ENCODE peak calls at places on chromosomes 3 and 15, in six cellular contexts. U is psoas muscle, W is HCT116, Q is right lobe of liver, Y is DND-41, O is tibial artery. H is an unnamed sample.

GRCh38 chr3:193780810-193781472 is 187.9 kb downstream of the OPA1 start:
- DNase-seq in Y (peak), W (no peak), O (peak), Q (peak), U (peak), H (peak)

GRCh38 chr3:147775411-147775810 is 366.2 kb downstream of the ZIC1 start:
- DNase-seq in O (no peak), Q (no peak), W (no peak), U (no peak), Y (no peak), H (no peak)

GRCh38 chr3:1987983-1988382 is 110.7 kb upstream of the CNTN4 start:
- DNase-seq in O (no peak), Y (no peak), Q (no peak), W (no peak), U (no peak), H (no peak)

GRCh38 chr3:14122301-14122700 is 2.4 kb downstream of the CHCHD4 start:
- DNase-seq in U (no peak), W (no peak), Q (no peak), Y (no peak), O (no peak), H (no peak)

GRCh38 chr3:38827791-38828190 is 11.8 kb upstream of the SCN10A start:
- DNase-seq in Y (no peak), U (no peak), W (no peak), O (no peak), Q (no peak), H (no peak)

GRCh38 chr3:105166893-105167292 is 199.8 kb upstream of the ALCAM start:
- DNase-seq in O (no peak), Q (no peak), U (no peak), Y (no peak), W (no peak), H (no peak)

GRCh38 chr3:96330795-96331194 is 483.6 kb upstream of the EPHA6 start:
- DNase-seq in O (no peak), W (no peak), Y (no peak), Q (no peak), U (no peak), H (no peak)

GRCh38 chr15:74651251-74651741 is 35.7 kb downstream of the CLK3 start:
- DNase-seq in Y (no peak), U (no peak), W (no peak), Q (no peak), O (no peak), H (no peak)

GRCh38 chr3:133042778-133043177 is 4.6 kb downstream of the TMEM108 start:
- DNase-seq in U (no peak), O (no peak), Q (no peak), W (no peak), Y (no peak), H (no peak)

GRCh38 chr3:133040696-133041523 is 2.7 kb downstream of the TMEM108 start:
- DNase-seq in W (peak), Q (peak), O (peak), Y (peak), U (peak), H (peak)

GRCh38 chr3:133038089-133038730 is at the start of gene TMEM108:
- DNase-seq in W (no peak), Y (no peak), Q (peak), U (peak), O (peak), H (no peak)

GRCh38 chr3:133038731-133039398 is 674 bp downstream of the TMEM108 start:
- DNase-seq in U (peak), O (no peak), Q (peak), W (no peak), Y (no peak), H (peak)

GRCh38 chr3:133041524-133041829 is 3.3 kb downstream of the TMEM108 start:
- DNase-seq in W (no peak), Y (no peak), Q (no peak), O (no peak), U (no peak), H (no peak)
- TF ChIP-seq CTCF in W (no peak), Y (no peak), Q (no peak), O (no peak), U (no peak), H (no peak)

GRCh38 chr3:52126500-52126899 is 27.7 kb downstream of the POC1A start:
- DNase-seq in Q (no peak), W (no peak), Y (no peak), U (peak), O (no peak), H (no peak)

GRCh38 chr3:52124126-52124525 is 30.1 kb downstream of the POC1A start:
- DNase-seq in W (no peak), Y (no peak), Q (no peak), O (no peak), U (peak), H (no peak)

GRCh38 chr3:52128118-52128683 is 26.0 kb downstream of the POC1A start:
- DNase-seq in Q (peak), W (peak), Y (no peak), U (no peak), O (no peak), H (no peak)

GRCh38 chr3:52124766-52125165 is 29.5 kb downstream of the POC1A start:
- DNase-seq in O (no peak), W (no peak), Q (no peak), Y (no peak), U (peak), H (no peak)

DNA sequence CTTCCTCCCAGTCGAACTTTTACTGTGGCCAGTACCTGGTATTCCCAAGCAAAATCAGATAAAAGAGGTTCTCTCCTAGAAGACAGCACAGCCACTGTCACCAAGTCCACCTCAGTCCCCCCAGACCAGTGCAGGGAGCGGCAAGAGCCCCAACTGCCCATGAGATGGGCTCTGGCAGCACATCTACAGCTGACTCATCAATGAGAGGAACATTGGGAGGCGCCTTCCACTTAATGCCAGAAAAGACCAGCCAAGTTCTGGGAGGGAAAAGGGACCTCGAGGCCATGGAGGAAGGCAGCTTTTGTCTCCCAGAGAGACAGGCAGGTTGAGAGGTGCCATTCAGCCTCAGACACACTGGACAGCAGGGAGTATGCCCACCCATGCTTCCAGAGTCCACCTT is 28.2 kb downstream of the POC1A start:
- DNase-seq in Q (no peak), O (no peak), Y (no peak), U (peak), W (no peak), H (no peak)
- H3K4me3 ChIP-seq in Q (no peak), O (no peak), Y (no peak), U (no peak), W (no peak), H (no peak)

GRCh38 chr15:71596672-71597071 is 213.7 kb upstream of the NR2E3 start:
- DNase-seq in W (no peak), Y (no peak), U (peak), Q (no peak), O (peak), H (no peak)
- TF ChIP-seq CTCF in W (no peak), Y (no peak), U (no peak), Q (no peak), O (peak), H (no peak)

GRCh38 chr15:76340802-76341365 is 4.3 kb downstream of the ISL2 start:
- DNase-seq in O (no peak), Y (no peak), W (no peak), U (peak), Q (peak), H (peak)

GRCh38 chr15:76342046-76342381 is 5.4 kb downstream of the ISL2 start:
- DNase-seq in Q (no peak), Y (no peak), W (no peak), U (no peak), O (no peak), H (no peak)

GRCh38 chr15:76342382-76343201 is 6.0 kb downstream of the ISL2 start:
- DNase-seq in U (no peak), Y (no peak), Q (no peak), O (no peak), W (no peak), H (no peak)

GRCh38 chr15:76340198-76340801 is 3.7 kb downstream of the ISL2 start:
- DNase-seq in W (no peak), Y (no peak), Q (no peak), U (peak), O (peak), H (peak)

GRCh38 chr15:76341366-76342045 is 4.9 kb downstream of the ISL2 start:
- DNase-seq in Y (no peak), W (no peak), O (no peak), U (no peak), Q (no peak), H (no peak)
- H3K4me3 ChIP-seq in Y (no peak), W (no peak), O (peak), U (peak), Q (no peak), H (peak)

GRCh38 chr15:94182883-94183282 is 48.5 kb upstream of the MCTP2 start:
- DNase-seq in Y (no peak), Q (no peak), O (no peak), W (no peak), U (no peak), H (no peak)
- TF ChIP-seq CTCF in Y (no peak), Q (no peak), O (no peak), W (no peak), U (no peak), H (no peak)

DNA sequence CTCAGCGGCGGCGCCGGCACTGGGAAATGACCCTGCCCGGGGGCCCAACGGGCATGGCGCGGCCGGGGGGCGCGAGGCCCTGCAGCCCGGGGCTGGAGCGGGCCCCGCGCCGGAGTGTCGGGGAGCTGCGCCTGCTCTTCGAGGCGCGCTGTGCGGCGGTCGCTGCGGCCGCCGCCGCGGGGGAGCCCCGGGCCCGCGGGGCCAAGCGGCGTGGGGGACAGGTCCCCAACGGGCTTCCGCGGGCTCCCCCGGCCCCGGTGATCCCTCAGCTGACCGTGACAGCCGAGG is 172 bp downstream of the ITPKA start:
- DNase-seq in Y (no peak), U (no peak), Q (no peak), O (no peak), W (no peak), H (no peak)
- H3K4me3 ChIP-seq in Y (peak), U (peak), Q (peak), O (peak), W (peak), H (peak)

DNA sequence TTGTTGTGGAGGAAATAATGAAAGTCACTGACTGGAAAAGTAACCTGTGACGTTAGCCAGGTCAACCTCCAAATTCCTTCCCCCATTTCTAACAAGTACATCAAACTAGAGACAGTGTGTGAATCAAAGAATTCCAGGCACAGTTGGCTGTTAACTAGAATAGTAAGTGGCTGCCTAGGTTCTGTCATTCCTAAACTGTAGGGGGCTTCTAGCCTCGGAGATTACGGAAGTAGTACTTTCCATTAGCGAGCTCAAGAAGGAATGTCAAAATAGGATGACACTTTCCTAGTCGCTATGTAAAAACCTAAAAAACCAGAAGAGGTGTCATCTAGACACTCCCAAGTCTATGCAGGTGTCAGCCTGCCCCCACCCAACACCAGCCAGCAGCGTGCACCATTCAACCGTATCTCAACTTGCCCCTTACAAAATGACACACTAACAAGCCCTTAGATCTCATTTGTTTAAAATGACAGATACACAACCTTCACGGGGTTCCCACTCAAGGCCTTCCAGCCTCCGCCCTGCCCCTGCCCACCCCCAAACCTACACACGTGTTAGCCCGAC is 910 bp downstream of the INO80 start:
- DNase-seq in Y (no peak), O (no peak), U (no peak), Q (no peak), W (peak), H (peak)
- TF ChIP-seq CTCF in Y (peak), O (no peak), U (no peak), Q (no peak), W (peak), H (no peak)

GRCh38 chr3:175526609-175527280 is 667.6 kb downstream of the NAALADL2 start:
- DNase-seq in O (no peak), Y (no peak), W (no peak), U (no peak), Q (no peak), H (no peak)
- H3K4me3 ChIP-seq in O (peak), Y (no peak), W (no peak), U (peak), Q (peak), H (no peak)

GRCh38 chr15:33309602-33310276 is 1.0 kb upstream of the RYR3 start:
- DNase-seq in Q (no peak), W (no peak), U (no peak), Y (no peak), O (peak), H (no peak)
- TF ChIP-seq CTCF in Q (no peak), W (peak), U (peak), Y (no peak), O (peak), H (peak)

GRCh38 chr3:53709256-53709655 is 137.0 kb downstream of the CHDH start:
- DNase-seq in O (no peak), U (no peak), Y (no peak), Q (no peak), W (no peak), H (no peak)

GRCh38 chr3:53705774-53706173 is 140.4 kb downstream of the CHDH start:
- DNase-seq in Y (peak), U (no peak), O (no peak), W (no peak), Q (no peak), H (no peak)

GRCh38 chr3:53709856-53710674 is 136.2 kb downstream of the CHDH start:
- DNase-seq in O (peak), Q (peak), W (peak), Y (peak), U (peak), H (peak)

GRCh38 chr3:53707222-53707621 is 139.0 kb downstream of the CHDH start:
- DNase-seq in O (no peak), Q (no peak), Y (no peak), U (no peak), W (no peak), H (no peak)

GRCh38 chr3:53708001-53708621 is 138.1 kb downstream of the CHDH start:
- DNase-seq in Q (peak), O (no peak), W (no peak), U (no peak), Y (no peak), H (no peak)
- H3K4me3 ChIP-seq in Q (no peak), O (no peak), W (no peak), U (no peak), Y (no peak), H (no peak)